ENCODE peak calls at places on chromosomes 5 and 9, in six cellular contexts. One of them, this sample, is unnamed.

GRCh38 chr5:119597728-119598298 is 31.5 kb upstream of the FAM170A start:
- DNase-seq in SK-N-SH: no peak
- DNase-seq in HepG2: no peak
- DNase-seq in GM12878: no peak
- DNase-seq in K562: no peak
- DNase-seq in H1: no peak
- DNase-seq in this sample: no peak

GRCh38 chr9:71725590-71726338 is 42.5 kb downstream of the CEMIP2 start:
- DNase-seq in H1: no peak
- DNase-seq in HepG2: peak
- DNase-seq in K562: peak
- DNase-seq in GM12878: no peak
- DNase-seq in SK-N-SH: no peak
- DNase-seq in this sample: no peak

GRCh38 chr5:79021753-79022152 is 36.6 kb upstream of the ARSB start:
- DNase-seq in H1: no peak
- DNase-seq in HepG2: no peak
- DNase-seq in GM12878: no peak
- DNase-seq in K562: no peak
- DNase-seq in SK-N-SH: no peak
- DNase-seq in this sample: no peak

GRCh38 chr9:19493174-19493811 is 84.5 kb downstream of the ACER2 start:
- DNase-seq in K562: peak
- DNase-seq in H1: peak
- DNase-seq in GM12878: peak
- DNase-seq in SK-N-SH: peak
- DNase-seq in HepG2: peak
- DNase-seq in this sample: peak

GRCh38 chr9:126456802-126457547 is 130.3 kb downstream of the MVB12B start:
- DNase-seq in SK-N-SH: no peak
- DNase-seq in H1: no peak
- DNase-seq in HepG2: no peak
- DNase-seq in K562: no peak
- DNase-seq in GM12878: no peak
- DNase-seq in this sample: no peak

GRCh38 chr9:115002371-115003120 is 72.2 kb upstream of the TNFSF8 start:
- DNase-seq in H1: no peak
- DNase-seq in SK-N-SH: no peak
- DNase-seq in GM12878: no peak
- DNase-seq in K562: no peak
- DNase-seq in HepG2: no peak
- DNase-seq in this sample: no peak

GRCh38 chr9:134847752-134848432 is 32.7 kb upstream of the FCN2 start:
- DNase-seq in HepG2: no peak
- DNase-seq in SK-N-SH: no peak
- DNase-seq in GM12878: no peak
- DNase-seq in K562: no peak
- DNase-seq in H1: no peak
- DNase-seq in this sample: no peak

GRCh38 chr5:147939431-147940114 is 33.2 kb upstream of the C5orf46 start:
- DNase-seq in H1: no peak
- DNase-seq in K562: no peak
- DNase-seq in SK-N-SH: no peak
- DNase-seq in GM12878: no peak
- DNase-seq in HepG2: no peak
- DNase-seq in this sample: no peak

GRCh38 chr5:8585230-8586018 is 716.5 kb downstream of the MTRR start:
- DNase-seq in SK-N-SH: peak
- DNase-seq in HepG2: no peak
- DNase-seq in H1: no peak
- DNase-seq in GM12878: no peak
- DNase-seq in K562: no peak
- DNase-seq in this sample: no peak

GRCh38 chr5:54103871-54104270 is 206.5 kb downstream of the ARL15 start:
- DNase-seq in GM12878: no peak
- DNase-seq in SK-N-SH: no peak
- DNase-seq in H1: no peak
- DNase-seq in K562: no peak
- DNase-seq in HepG2: no peak
- DNase-seq in this sample: no peak

GRCh38 chr9:97415146-97415545 is 3.2 kb downstream of the TDRD7 start:
- DNase-seq in GM12878: no peak
- DNase-seq in SK-N-SH: no peak
- DNase-seq in H1: no peak
- DNase-seq in K562: no peak
- DNase-seq in HepG2: no peak
- DNase-seq in this sample: peak

GRCh38 chr5:112549605-112550161 is 130.6 kb upstream of the EPB41L4A start:
- DNase-seq in SK-N-SH: no peak
- DNase-seq in K562: no peak
- DNase-seq in H1: no peak
- DNase-seq in GM12878: no peak
- DNase-seq in HepG2: no peak
- DNase-seq in this sample: no peak

GRCh38 chr9:13800776-13801175 is 513.2 kb downstream of the NFIB start:
- DNase-seq in SK-N-SH: no peak
- DNase-seq in K562: no peak
- DNase-seq in H1: no peak
- DNase-seq in GM12878: no peak
- DNase-seq in HepG2: no peak
- DNase-seq in this sample: no peak

GRCh38 chr5:82534891-82535395 is 256.8 kb upstream of the RPS23 start:
- DNase-seq in GM12878: no peak
- DNase-seq in K562: no peak
- DNase-seq in H1: no peak
- DNase-seq in HepG2: no peak
- DNase-seq in SK-N-SH: no peak
- DNase-seq in this sample: no peak

GRCh38 chr5:11334404-11334803 is 569.8 kb downstream of the CTNND2 start:
- DNase-seq in H1: no peak
- DNase-seq in K562: no peak
- DNase-seq in GM12878: no peak
- DNase-seq in SK-N-SH: no peak
- DNase-seq in HepG2: no peak
- DNase-seq in this sample: no peak

GRCh38 chr5:119131530-119132313 is 60.8 kb downstream of the DMXL1 start:
- DNase-seq in GM12878: no peak
- DNase-seq in SK-N-SH: no peak
- DNase-seq in K562: no peak
- DNase-seq in H1: no peak
- DNase-seq in HepG2: no peak
- DNase-seq in this sample: no peak

GRCh38 chr5:9115093-9115492 is 430.8 kb downstream of the SEMA5A start:
- DNase-seq in HepG2: no peak
- DNase-seq in SK-N-SH: no peak
- DNase-seq in H1: no peak
- DNase-seq in GM12878: no peak
- DNase-seq in K562: no peak
- DNase-seq in this sample: no peak

GRCh38 chr9:19934301-19934868 is 145.5 kb upstream of the SLC24A2 start:
- DNase-seq in GM12878: no peak
- DNase-seq in HepG2: no peak
- DNase-seq in SK-N-SH: no peak
- DNase-seq in K562: no peak
- DNase-seq in H1: peak
- DNase-seq in this sample: no peak

GRCh38 chr5:41776435-41776834 is 93.8 kb downstream of the OXCT1 start:
- DNase-seq in K562: no peak
- DNase-seq in HepG2: no peak
- DNase-seq in GM12878: no peak
- DNase-seq in H1: no peak
- DNase-seq in SK-N-SH: no peak
- DNase-seq in this sample: no peak

GRCh38 chr5:158384535-158385421 is 525.8 kb upstream of the CLINT1 start:
- DNase-seq in SK-N-SH: no peak
- DNase-seq in K562: no peak
- DNase-seq in H1: no peak
- DNase-seq in GM12878: no peak
- DNase-seq in HepG2: no peak
- DNase-seq in this sample: peak

GRCh38 chr9:81825831-81826540 is 102.2 kb upstream of the SPATA31D4 start:
- DNase-seq in SK-N-SH: no peak
- DNase-seq in H1: no peak
- DNase-seq in GM12878: no peak
- DNase-seq in HepG2: no peak
- DNase-seq in K562: no peak
- DNase-seq in this sample: no peak

GRCh38 chr9:28782630-28783029 is 1209.3 kb upstream of the C9orf72 start:
- DNase-seq in SK-N-SH: no peak
- DNase-seq in GM12878: no peak
- DNase-seq in H1: no peak
- DNase-seq in HepG2: peak
- DNase-seq in K562: no peak
- DNase-seq in this sample: no peak

GRCh38 chr9:31542384-31543055 is 841.9 kb upstream of the ACO1 start:
- DNase-seq in HepG2: peak
- DNase-seq in H1: no peak
- DNase-seq in GM12878: peak
- DNase-seq in SK-N-SH: peak
- DNase-seq in K562: no peak
- DNase-seq in this sample: peak

GRCh38 chr9:108417726-108418125 is 438.1 kb downstream of the ACTL7B start:
- DNase-seq in HepG2: no peak
- DNase-seq in GM12878: no peak
- DNase-seq in H1: no peak
- DNase-seq in K562: no peak
- DNase-seq in SK-N-SH: no peak
- DNase-seq in this sample: no peak

GRCh38 chr5:180006116-180006515 is 65.4 kb downstream of the RNF130 start:
- DNase-seq in SK-N-SH: no peak
- DNase-seq in H1: no peak
- DNase-seq in K562: no peak
- DNase-seq in GM12878: no peak
- DNase-seq in HepG2: no peak
- DNase-seq in this sample: no peak

GRCh38 chr5:149422429-149423286 is 43.6 kb upstream of the IL17B start:
- DNase-seq in SK-N-SH: peak
- DNase-seq in HepG2: peak
- DNase-seq in GM12878: no peak
- DNase-seq in H1: no peak
- DNase-seq in K562: peak
- DNase-seq in this sample: no peak

GRCh38 chr5:77073667-77074066 is 13.4 kb downstream of the ZBED3 start:
- DNase-seq in HepG2: no peak
- DNase-seq in K562: no peak
- DNase-seq in H1: no peak
- DNase-seq in GM12878: no peak
- DNase-seq in SK-N-SH: no peak
- DNase-seq in this sample: no peak

GRCh38 chr9:94672811-94673487 is 33.6 kb upstream of the FBP1 start:
- DNase-seq in HepG2: no peak
- DNase-seq in SK-N-SH: no peak
- DNase-seq in GM12878: no peak
- DNase-seq in H1: no peak
- DNase-seq in K562: no peak
- DNase-seq in this sample: no peak
- TF ChIP-seq GABPA in HepG2: no peak
- TF ChIP-seq GABPA in SK-N-SH: no peak
- TF ChIP-seq GABPA in GM12878: no peak
- TF ChIP-seq GABPA in H1: no peak
- TF ChIP-seq GABPA in K562: no peak
- TF ChIP-seq GABPA in this sample: no peak

GRCh38 chr9:125260564-125260963 is 1.1 kb upstream of the GAPVD1 start:
- DNase-seq in H1: no peak
- DNase-seq in SK-N-SH: no peak
- DNase-seq in K562: no peak
- DNase-seq in GM12878: no peak
- DNase-seq in HepG2: peak
- DNase-seq in this sample: no peak

GRCh38 chr9:125254231-125254630 is 7.4 kb upstream of the GAPVD1 start:
- DNase-seq in K562: no peak
- DNase-seq in GM12878: no peak
- DNase-seq in SK-N-SH: no peak
- DNase-seq in HepG2: no peak
- DNase-seq in H1: no peak
- DNase-seq in this sample: no peak

GRCh38 chr9:125258160-125258559 is 3.5 kb upstream of the GAPVD1 start:
- DNase-seq in SK-N-SH: no peak
- DNase-seq in H1: no peak
- DNase-seq in K562: no peak
- DNase-seq in HepG2: no peak
- DNase-seq in GM12878: no peak
- DNase-seq in this sample: no peak

GRCh38 chr9:125258832-125259534 is 2.6 kb upstream of the GAPVD1 start:
- DNase-seq in GM12878: no peak
- DNase-seq in HepG2: peak
- DNase-seq in H1: no peak
- DNase-seq in K562: no peak
- DNase-seq in SK-N-SH: no peak
- DNase-seq in this sample: peak

GRCh38 chr9:125255781-125256391 is 5.7 kb upstream of the GAPVD1 start:
- DNase-seq in GM12878: no peak
- DNase-seq in H1: no peak
- DNase-seq in HepG2: peak
- DNase-seq in SK-N-SH: peak
- DNase-seq in K562: peak
- DNase-seq in this sample: peak
- TF ChIP-seq GABPA in GM12878: no peak
- TF ChIP-seq GABPA in H1: no peak
- TF ChIP-seq GABPA in HepG2: no peak
- TF ChIP-seq GABPA in SK-N-SH: no peak
- TF ChIP-seq GABPA in K562: no peak
- TF ChIP-seq GABPA in this sample: no peak

GRCh38 chr5:52269853-52270252 is 517.9 kb upstream of the ITGA1 start:
- DNase-seq in SK-N-SH: no peak
- DNase-seq in HepG2: no peak
- DNase-seq in GM12878: no peak
- DNase-seq in H1: no peak
- DNase-seq in K562: no peak
- DNase-seq in this sample: no peak
- TF ChIP-seq GABPA in SK-N-SH: no peak
- TF ChIP-seq GABPA in HepG2: no peak
- TF ChIP-seq GABPA in GM12878: no peak
- TF ChIP-seq GABPA in H1: no peak
- TF ChIP-seq GABPA in K562: no peak
- TF ChIP-seq GABPA in this sample: no peak

GRCh38 chr5:57891443-57891842 is 408.8 kb upstream of the ACTBL2 start:
- DNase-seq in GM12878: no peak
- DNase-seq in K562: no peak
- DNase-seq in H1: no peak
- DNase-seq in SK-N-SH: no peak
- DNase-seq in HepG2: no peak
- DNase-seq in this sample: no peak
- TF ChIP-seq GABPA in GM12878: no peak
- TF ChIP-seq GABPA in K562: no peak
- TF ChIP-seq GABPA in H1: no peak
- TF ChIP-seq GABPA in SK-N-SH: no peak
- TF ChIP-seq GABPA in HepG2: no peak
- TF ChIP-seq GABPA in this sample: no peak